ENCODE peak calls at places on chromosomes 12 and 14, in ten cellular contexts. R, Z, B, W, X, N, Y, G, K and P are unnamed samples.

GRCh38 chr14:61471297-61471980 is 150.1 kb downstream of the PRKCH start:
- DNase-seq in G (peak), Y (no peak), Z (no peak), X (no peak), N (no peak), B (no peak), R (no peak), W (no peak), K (no peak), P (no peak)

GRCh38 chr12:104680506-104680905 is 223.8 kb downstream of the CHST11 start:
- DNase-seq in Y (no peak), K (no peak), Z (no peak), B (no peak), G (no peak), R (no peak), N (no peak), X (no peak), W (no peak), P (peak)

GRCh38 chr12:8770499-8770898 is 51.9 kb upstream of the A2ML1 start:
- DNase-seq in R (no peak), Z (no peak), W (no peak), Y (no peak), X (no peak), G (no peak), K (no peak), B (no peak), N (no peak), P (no peak)

GRCh38 chr14:65251213-65251612 is 148.9 kb upstream of the MAX start:
- DNase-seq in Z (no peak), X (no peak), G (no peak), B (no peak), Y (no peak), R (no peak), N (no peak), K (no peak), W (no peak), P (peak)

GRCh38 chr14:99624971-99625370 is 20.0 kb upstream of the HHIPL1 start:
- DNase-seq in Y (no peak), W (no peak), Z (no peak), X (no peak), N (no peak), K (no peak), B (no peak), R (no peak), G (no peak), P (no peak)

GRCh38 chr12:124852329-124852831 is 11.3 kb downstream of the SCARB1 start:
- DNase-seq in K (no peak), R (no peak), B (no peak), N (no peak), X (peak), Z (no peak), Y (no peak), W (no peak), G (no peak), P (peak)

GRCh38 chr12:21818627-21819026 is 44.1 kb upstream of the KCNJ8 start:
- DNase-seq in X (no peak), G (no peak), B (no peak), W (no peak), N (no peak), R (no peak), Y (no peak), Z (no peak), K (no peak), P (no peak)

GRCh38 chr12:78698747-78699146 is 165.8 kb upstream of the SYT1 start:
- DNase-seq in G (no peak), N (no peak), K (no peak), X (no peak), Z (no peak), Y (no peak), W (peak), R (peak), B (no peak), P (no peak)

GRCh38 chr14:64510825-64511679 is 6.5 kb downstream of the ZBTB1 start:
- DNase-seq in W (peak), N (peak), Y (peak), K (peak), G (peak), X (peak), B (peak), Z (no peak), R (peak), P (peak)

GRCh38 chr12:96766232-96766631 is 140.8 kb upstream of the NEDD1 start:
- DNase-seq in W (no peak), Z (no peak), R (no peak), K (no peak), Y (no peak), B (peak), N (no peak), G (no peak), X (peak), P (peak)

GRCh38 chr12:117908411-117908810 is 60.4 kb downstream of the KSR2 start:
- DNase-seq in Y (no peak), Z (no peak), K (no peak), N (no peak), W (no peak), G (no peak), B (no peak), X (no peak), R (no peak), P (no peak)

GRCh38 chr14:75714993-75715392 is 53.9 kb downstream of the TTLL5 start:
- DNase-seq in X (no peak), R (no peak), Z (no peak), B (no peak), G (no peak), Y (no peak), W (peak), N (no peak), K (no peak), P (no peak)

GRCh38 chr12:132190012-132190755 is 45.9 kb downstream of the NOC4L start:
- DNase-seq in W (no peak), R (peak), X (no peak), Z (no peak), G (no peak), K (no peak), N (no peak), B (peak), Y (peak), P (no peak)

GRCh38 chr12:77845831-77846230 is 15.1 kb downstream of the NAV3 start:
- DNase-seq in B (no peak), Y (no peak), N (no peak), X (no peak), R (no peak), W (peak), K (no peak), Z (no peak), G (no peak), P (no peak)

GRCh38 chr14:41137741-41138140 is 468.9 kb upstream of the LRFN5 start:
- DNase-seq in G (no peak), W (no peak), Z (no peak), N (no peak), X (peak), B (no peak), K (no peak), R (no peak), Y (no peak), P (no peak)

GRCh38 chr12:65663648-65664047 is 160.6 kb upstream of the HMGA2 start:
- DNase-seq in N (no peak), B (no peak), G (no peak), K (no peak), R (no peak), Z (no peak), X (no peak), Y (no peak), W (no peak), P (no peak)

GRCh38 chr14:77031680-77032482 is 3.4 kb upstream of the IRF2BPL start:
- DNase-seq in K (no peak), W (peak), X (no peak), N (no peak), G (no peak), Z (no peak), B (no peak), R (no peak), Y (no peak), P (peak)

GRCh38 chr12:106392746-106393145 is 35.2 kb downstream of the POLR3B start:
- DNase-seq in X (no peak), W (no peak), R (no peak), K (no peak), Z (no peak), G (no peak), N (no peak), B (no peak), Y (no peak), P (no peak)

GRCh38 chr12:30888241-30888640 is 38.3 kb upstream of the TSPAN11 start:
- DNase-seq in R (no peak), Y (no peak), Z (no peak), K (no peak), G (no peak), N (no peak), W (no peak), B (no peak), X (no peak), P (no peak)

GRCh38 chr14:76918751-76919421 is 92.7 kb downstream of the LRRC74A start:
- DNase-seq in W (peak), R (peak), B (peak), Z (no peak), G (peak), K (peak), N (peak), Y (no peak), X (peak), P (peak)

GRCh38 chr14:53380508-53381225 is 227.5 kb upstream of the DDHD1 start:
- DNase-seq in N (no peak), B (no peak), G (no peak), Z (no peak), Y (no peak), W (no peak), R (no peak), K (no peak), X (no peak), P (no peak)

GRCh38 chr14:66507181-66507721 is 696 bp upstream of the GPHN start:
- DNase-seq in R (peak), B (no peak), N (no peak), W (no peak), Y (no peak), Z (no peak), K (peak), G (no peak), X (no peak), P (no peak)

GRCh38 chr12:10718279-10718821 is 4.8 kb downstream of the YBX3 start:
- DNase-seq in Y (no peak), R (no peak), W (peak), X (no peak), K (no peak), B (no peak), N (no peak), G (no peak), Z (no peak), P (no peak)

GRCh38 chr14:68379510-68380303 is 413.2 kb downstream of the ZFP36L1 start:
- DNase-seq in R (no peak), B (no peak), G (no peak), W (peak), N (no peak), Z (no peak), K (no peak), X (no peak), Y (no peak), P (no peak)

GRCh38 chr14:52272375-52272774 is 4.9 kb downstream of the PTGDR start:
- DNase-seq in N (peak), B (peak), Y (peak), X (no peak), Z (no peak), K (peak), W (no peak), R (peak), G (no peak), P (peak)

GRCh38 chr12:110733857-110734373 is 8.8 kb downstream of the PPP1CC start:
- DNase-seq in Y (no peak), Z (no peak), R (no peak), W (no peak), K (no peak), B (no peak), N (no peak), G (no peak), X (no peak), P (no peak)

GRCh38 chr12:32583535-32583934 is 95.6 kb upstream of the DNM1L start:
- DNase-seq in Y (no peak), N (no peak), X (no peak), K (no peak), Z (no peak), R (no peak), W (peak), B (no peak), G (no peak), P (peak)

GRCh38 chr12:66044731-66045130 is 85.8 kb downstream of the LLPH start:
- DNase-seq in X (peak), Z (no peak), W (no peak), B (no peak), R (no peak), Y (no peak), K (no peak), N (no peak), G (no peak), P (no peak)

GRCh38 chr14:74574706-74575105 is 37.3 kb downstream of the LTBP2 start:
- DNase-seq in Y (no peak), X (no peak), R (no peak), G (no peak), K (no peak), N (no peak), B (no peak), Z (no peak), W (no peak), P (peak)

GRCh38 chr14:74574092-74574438 is 38.0 kb downstream of the LTBP2 start:
- DNase-seq in Z (no peak), K (no peak), X (no peak), R (no peak), B (no peak), W (no peak), N (no peak), G (no peak), Y (no peak), P (no peak)

GRCh38 chr14:74572829-74573360 is 39.1 kb downstream of the LTBP2 start:
- DNase-seq in G (no peak), Z (no peak), R (no peak), K (no peak), X (no peak), W (peak), B (no peak), N (no peak), Y (no peak), P (no peak)

GRCh38 chr14:74571901-74572828 is 39.9 kb downstream of the LTBP2 start:
- DNase-seq in W (peak), Z (no peak), R (peak), B (no peak), G (no peak), N (no peak), X (peak), K (peak), Y (no peak), P (peak)

DNA sequence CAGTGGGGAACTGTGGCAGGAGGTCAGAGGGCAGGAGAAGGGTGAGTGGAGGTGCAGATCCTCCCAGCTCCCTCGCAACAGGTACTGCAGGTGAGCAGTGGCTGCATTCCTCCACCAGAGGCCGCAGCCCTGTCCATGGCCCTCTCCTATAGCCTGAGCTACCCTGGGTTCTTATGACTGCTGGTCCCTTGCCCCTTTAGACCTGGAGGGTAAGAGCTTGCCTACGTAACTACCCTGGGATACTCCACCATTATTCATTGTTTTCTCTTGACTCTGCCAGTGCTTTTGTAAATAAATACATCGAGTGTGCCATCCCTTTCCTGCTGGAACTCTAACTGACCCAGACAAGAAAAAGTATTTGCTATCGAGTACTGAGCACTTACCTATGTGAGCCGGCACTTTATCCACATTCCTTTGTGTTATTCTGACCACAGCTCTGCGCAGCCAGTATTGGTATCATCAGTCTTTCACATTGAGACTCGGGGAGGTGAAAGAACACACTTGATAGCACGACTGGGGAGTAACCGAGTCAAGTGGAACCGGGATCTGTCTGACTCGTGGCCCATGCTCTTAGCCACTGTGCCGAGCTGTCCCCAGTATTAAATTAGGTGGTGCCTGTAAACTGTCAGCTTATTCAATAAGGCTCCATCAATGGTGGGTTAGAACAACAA is 38.5 kb downstream of the LTBP2 start:
- DNase-seq in X (no peak), G (no peak), Z (no peak), N (no peak), K (no peak), Y (no peak), R (no peak), W (peak), B (peak), P (no peak)
- TF ChIP-seq MAX in X (no peak), G (no peak), Z (no peak), N (no peak), K (no peak), Y (no peak), R (no peak), W (no peak), B (no peak), P (no peak)

DNA sequence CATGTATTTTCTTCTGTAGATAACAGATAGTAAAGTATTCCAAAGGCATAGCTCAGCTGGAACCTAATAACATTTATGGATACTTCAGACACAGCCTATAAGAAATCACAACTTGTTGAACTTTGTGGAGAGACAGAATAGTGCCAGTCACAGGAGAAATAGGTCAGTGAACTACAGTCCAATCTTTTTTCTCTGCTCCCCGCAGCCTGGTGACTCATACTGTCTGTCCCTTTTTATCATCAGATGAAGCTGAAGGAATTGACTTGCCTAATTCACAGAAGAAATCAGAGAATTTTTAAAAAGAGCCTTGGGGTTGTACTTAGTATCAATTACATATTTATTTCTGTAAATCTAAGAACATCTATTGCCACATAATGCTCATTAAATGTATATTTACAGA is 222.3 kb downstream of the ALG10 start:
- DNase-seq in R (no peak), Z (no peak), N (no peak), Y (no peak), X (no peak), G (no peak), K (no peak), W (no peak), B (no peak), P (no peak)
- TF ChIP-seq MAX in R (no peak), Z (no peak), N (no peak), Y (no peak), X (no peak), G (no peak), K (no peak), W (no peak), B (no peak), P (no peak)

GRCh38 chr14:94427016-94427613 is 25.5 kb downstream of the SERPINA11 start:
- DNase-seq in Z (no peak), Y (no peak), G (no peak), N (no peak), B (no peak), K (no peak), W (no peak), R (no peak), X (no peak), P (no peak)
- TF ChIP-seq MAX in Z (no peak), Y (no peak), G (no peak), N (no peak), B (no peak), K (no peak), W (no peak), R (no peak), X (no peak), P (no peak)

GRCh38 chr12:56718167-56718566 is 6.9 kb downstream of the NACA start:
- DNase-seq in W (no peak), Z (no peak), R (no peak), X (no peak), K (no peak), N (no peak), B (no peak), G (no peak), Y (no peak), P (peak)

GRCh38 chr12:56716458-56716857 is 8.6 kb downstream of the NACA start:
- DNase-seq in Z (no peak), N (no peak), K (no peak), G (no peak), B (no peak), X (no peak), Y (no peak), W (no peak), R (no peak), P (peak)

GRCh38 chr12:56719056-56719455 is 6.0 kb downstream of the NACA start:
- DNase-seq in Z (no peak), W (no peak), Y (no peak), B (no peak), N (no peak), K (no peak), X (no peak), G (no peak), R (no peak), P (no peak)

GRCh38 chr12:56716933-56717880 is 7.9 kb downstream of the NACA start:
- DNase-seq in N (no peak), B (no peak), Y (no peak), W (no peak), G (no peak), K (no peak), X (no peak), Z (no peak), R (no peak), P (no peak)

GRCh38 chr12:56718636-56719035 is 6.5 kb downstream of the NACA start:
- DNase-seq in Y (no peak), B (no peak), X (no peak), K (no peak), R (no peak), G (no peak), W (no peak), N (no peak), Z (no peak), P (no peak)
- TF ChIP-seq MAX in Y (no peak), B (no peak), X (no peak), K (no peak), R (no peak), G (no peak), W (no peak), N (no peak), Z (no peak), P (no peak)

GRCh38 chr12:90958995-90959394 is 4.0 kb upstream of the CCER1 start:
- DNase-seq in B (no peak), G (no peak), K (no peak), R (no peak), Z (no peak), Y (no peak), W (peak), X (no peak), N (no peak), P (no peak)
- TF ChIP-seq MAX in B (no peak), G (no peak), K (no peak), R (no peak), Z (no peak), Y (no peak), W (no peak), X (no peak), N (no peak), P (no peak)

GRCh38 chr12:56933826-56934625 is at the start of gene SDR9C7:
- DNase-seq in N (no peak), X (no peak), B (no peak), Y (peak), Z (no peak), K (no peak), R (no peak), W (no peak), G (no peak), P (no peak)
- TF ChIP-seq MAX in N (no peak), X (no peak), B (no peak), Y (no peak), Z (no peak), K (no peak), R (no peak), W (no peak), G (no peak), P (no peak)

DNA sequence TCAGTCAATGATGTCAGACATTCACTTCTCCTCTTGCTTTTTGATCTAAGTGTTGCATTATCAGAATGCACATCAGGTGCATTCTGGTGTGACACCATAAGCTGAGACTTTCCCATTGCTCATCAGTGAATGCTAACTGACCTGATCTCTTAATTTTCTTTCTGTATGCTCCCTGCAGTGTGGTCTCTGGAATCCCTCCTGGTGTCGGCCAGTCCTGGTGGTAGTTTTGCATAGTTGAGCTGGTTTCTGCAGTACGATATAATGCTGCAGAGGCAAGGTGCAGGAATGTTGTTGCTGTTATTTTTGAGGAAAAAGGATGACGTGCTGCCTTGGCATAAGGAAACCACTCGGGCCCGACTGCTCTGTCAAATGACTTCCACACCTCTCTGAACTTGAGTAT is 11.0 kb upstream of the SRP54 start:
- DNase-seq in G (no peak), R (no peak), K (no peak), Y (no peak), B (no peak), X (no peak), W (peak), Z (no peak), N (no peak), P (no peak)
- TF ChIP-seq MAX in G (no peak), R (no peak), K (no peak), Y (no peak), B (no peak), X (no peak), W (no peak), Z (no peak), N (no peak), P (no peak)

GRCh38 chr12:27013606-27014084 is 539 bp downstream of the TM7SF3 start:
- DNase-seq in G (no peak), B (no peak), R (peak), X (no peak), Z (no peak), K (no peak), N (peak), Y (no peak), W (peak), P (peak)
- TF ChIP-seq MAX in G (no peak), B (no peak), R (no peak), X (no peak), Z (no peak), K (no peak), N (no peak), Y (no peak), W (no peak), P (peak)